ENCODE peak calls at places on chromosome 21, in eight cellular contexts. C is central memory CD8-positive, alpha-beta T cell; B is transverse colon; U is fibroblast of lung; Q is occipital lobe; E is SJCRH30; Y is stimulated activated CD4-positive, alpha-beta T cell treated with anti-CD3 and anti-CD28 coated beads, Interleukin-2, amount 100 ng/mL, for 48 hours; L is activated CD8-positive, alpha-beta memory T cell treated with anti-CD3 and anti-CD28 coated beads for 1 hour. K is an unnamed sample.

GRCh38 chr21:33234618-33235520 is 5.1 kb downstream of the IFNAR2 start:
- DNase-seq in Q (no peak), U (no peak), B (no peak), C (no peak), E (no peak), Y (no peak), L (no peak), K (no peak)

GRCh38 chr21:45492765-45493164 is 49.5 kb downstream of the SLC19A1 start:
- DNase-seq in U (no peak), Y (no peak), Q (no peak), C (no peak), L (no peak), E (no peak), B (no peak), K (no peak)

GRCh38 chr21:36535618-36536241 is 55.8 kb upstream of the CLDN14 start:
- DNase-seq in U (no peak), B (no peak), E (no peak), C (no peak), Q (no peak), Y (no peak), L (no peak), K (no peak)

GRCh38 chr21:41611966-41612606 is 104.1 kb upstream of the TMPRSS2 start:
- DNase-seq in C (no peak), Q (no peak), Y (no peak), B (peak), E (no peak), L (no peak), U (no peak), K (no peak)

GRCh38 chr21:44696572-44696971 is 400 bp upstream of the KRTAP10-12 start:
- DNase-seq in U (no peak), Q (no peak), C (no peak), L (no peak), Y (no peak), B (no peak), E (no peak), K (no peak)

GRCh38 chr21:18954415-18954972 is 550.9 kb upstream of the TMPRSS15 start:
- DNase-seq in L (no peak), B (no peak), U (no peak), Q (no peak), Y (no peak), E (no peak), C (no peak), K (no peak)

GRCh38 chr21:16195896-16196443 is 466.2 kb downstream of the USP25 start:
- DNase-seq in C (no peak), E (peak), U (peak), B (no peak), Q (no peak), Y (no peak), L (no peak), K (no peak)

GRCh38 chr21:30102881-30103280 is 63.7 kb downstream of the CLDN17 start:
- DNase-seq in Y (no peak), L (no peak), U (no peak), Q (no peak), B (no peak), C (no peak), E (no peak), K (no peak)

GRCh38 chr21:46664316-46664995 is 29.0 kb downstream of the PRMT2 start:
- DNase-seq in U (no peak), L (no peak), Q (no peak), Y (no peak), E (no peak), C (no peak), B (no peak), K (no peak)

GRCh38 chr21:26795866-26796329 is 49.3 kb downstream of the ADAMTS1 start:
- DNase-seq in C (no peak), L (no peak), B (peak), U (peak), Q (peak), E (peak), Y (no peak), K (no peak)

GRCh38 chr21:14989359-14989758 is 75.4 kb downstream of the NRIP1 start:
- DNase-seq in E (peak), B (no peak), Y (no peak), C (no peak), U (peak), L (no peak), Q (no peak), K (no peak)

GRCh38 chr21:23574932-23575331 is 2032.3 kb downstream of the MRPL39 start:
- DNase-seq in E (no peak), L (no peak), C (no peak), B (no peak), Y (no peak), Q (no peak), U (no peak), K (no peak)

GRCh38 chr21:46116846-46117585 is 19.1 kb downstream of the COL6A2 start:
- DNase-seq in C (no peak), Y (no peak), U (peak), Q (no peak), L (no peak), B (peak), E (peak), K (no peak)

GRCh38 chr21:34129039-34129891 is 55.9 kb downstream of the MRPS6 start:
- DNase-seq in E (no peak), C (no peak), Y (peak), L (peak), U (peak), Q (peak), B (peak), K (peak)

GRCh38 chr21:27804515-27804914 is 837.6 kb upstream of the ADAMTS5 start:
- DNase-seq in E (peak), Q (no peak), C (no peak), B (no peak), U (no peak), Y (no peak), L (no peak), K (no peak)

GRCh38 chr21:15682182-15682895 is 47.4 kb upstream of the USP25 start:
- DNase-seq in Y (no peak), B (no peak), U (peak), E (no peak), Q (no peak), C (no peak), L (no peak), K (no peak)

GRCh38 chr21:38386967-38387366 is 111.3 kb downstream of the ERG start:
- DNase-seq in C (no peak), L (no peak), Q (no peak), Y (no peak), E (no peak), B (no peak), U (no peak), K (no peak)

K was measured in cerebellar nuclear complex.